ENCODE peak calls at places on chromosomes 11 and 22, in five cellular contexts. K is GM23338, I is neural progenitor cell, B is transverse colon, L is thoracic aorta. H is an unnamed sample.

GRCh38 chr11:115222218-115222862 is 281.9 kb downstream of the CADM1 start:
- DNase-seq in B (peak; percentile 15), I (peak; percentile 34), K (peak; percentile 28), L (no peak), H (peak; percentile 58)

GRCh38 chr22:45859231-45860161 is 117.5 kb downstream of the WNT7B start:
- DNase-seq in B (no peak), I (no peak), K (no peak), L (no peak), H (no peak)

GRCh38 chr11:129766858-129767604 is 48.6 kb upstream of the TMEM45B start:
- DNase-seq in I (peak; percentile 63), L (no peak), B (peak; percentile 37), K (peak; percentile 80), H (no peak)

GRCh38 chr11:61921446-61921845 is 4.1 kb upstream of the RAB3IL1 start:
- DNase-seq in L (no peak), B (no peak), K (no peak), I (no peak), H (no peak)

GRCh38 chr22:49968313-49968830 is 7.8 kb downstream of the PIM3 start:
- DNase-seq in B (no peak), L (peak; percentile 1), K (no peak), I (no peak), H (no peak)

GRCh38 chr11:37712246-37712645 is 1114.2 kb upstream of the RAG2 start:
- DNase-seq in B (no peak), I (peak; percentile 60), L (no peak), K (peak; percentile 48), H (no peak)

GRCh38 chr22:24128631-24129601 is 52.4 kb upstream of the SUSD2 start:
- DNase-seq in I (no peak), B (no peak), L (no peak), K (no peak), H (no peak)

GRCh38 chr22:28819253-28820096 is 19.1 kb upstream of the XBP1 start:
- DNase-seq in B (peak; percentile 69), K (no peak), L (no peak), I (no peak), H (no peak)

GRCh38 chr11:70825893-70826540 is 426.4 kb downstream of the SHANK2 start:
- DNase-seq in I (no peak), B (no peak), L (no peak), K (peak; percentile 28), H (no peak)

GRCh38 chr22:30422481-30423295 is 2.9 kb upstream of the MTFP1 start:
- DNase-seq in I (peak; percentile 76), L (peak; percentile 72), K (peak; percentile 76), B (peak; percentile 78), H (peak; percentile 70)

GRCh38 chr11:62514151-62514550 is 32.5 kb downstream of the AHNAK start:
- DNase-seq in K (no peak), I (no peak), B (no peak), L (no peak), H (no peak)

GRCh38 chr11:112760378-112761060 is 200.7 kb upstream of the NCAM1 start:
- DNase-seq in I (no peak), K (no peak), B (no peak), L (no peak), H (no peak)

GRCh38 chr11:31711137-31711536 is 100.0 kb downstream of the PAX6 start:
- DNase-seq in K (no peak), L (no peak), I (no peak), B (no peak), H (no peak)

GRCh38 chr11:75051043-75051442 is 45.6 kb downstream of the OR2AT4 start:
- DNase-seq in I (no peak), L (no peak), K (no peak), B (no peak), H (no peak)

GRCh38 chr22:48569476-48570233 is 1258.0 kb downstream of the BRD1 start:
- DNase-seq in B (no peak), I (no peak), K (no peak), L (no peak), H (no peak)

GRCh38 chr11:32580967-32581366 is 2.7 kb upstream of the EIF3M start:
- DNase-seq in L (no peak), B (no peak), K (peak; percentile 20), I (no peak), H (no peak)

GRCh38 chr22:18044548-18045271 is 20.3 kb upstream of the MICAL3 start:
- DNase-seq in L (no peak), I (no peak), K (no peak), B (no peak), H (no peak)

GRCh38 chr22:32804036-32804435 is 2.5 kb downstream of the TIMP3 start:
- DNase-seq in B (no peak), L (no peak), K (no peak), I (no peak), H (no peak)
- H3K4me3 ChIP-seq in B (peak overlapping the region; percentile 47), L (peak overlapping the region; percentile 77), K (no peak overlapping the region), I (no peak overlapping the region), H (peak overlapping the region; percentile 96)

GRCh38 chr11:118928108-118928869 is 2.6 kb upstream of the BCL9L start:
- DNase-seq in L (peak; percentile 77), I (peak; percentile 93), K (peak; percentile 93), B (peak; percentile 95), H (no peak)

GRCh38 chr11:118929496-118930151 is 3.9 kb upstream of the BCL9L start:
- DNase-seq in I (peak; percentile 94), L (peak; percentile 75), B (peak; percentile 91), K (peak; percentile 95), H (no peak)

GRCh38 chr11:118930152-118930712 is 4.5 kb upstream of the BCL9L start:
- DNase-seq in B (peak; percentile 96), K (peak; percentile 99), L (no peak), I (peak; percentile 86), H (no peak)

GRCh38 chr11:118928870-118929495 is 3.3 kb upstream of the BCL9L start:
- DNase-seq in I (no peak), K (peak; percentile 80), L (no peak), B (no peak), H (no peak)

GRCh38 chr11:118927554-118928107 is 1.9 kb upstream of the BCL9L start:
- DNase-seq in L (no peak), K (no peak), B (no peak), I (no peak), H (no peak)
- H3K4me3 ChIP-seq in L (peak overlapping the region; percentile 96), K (peak overlapping the region; percentile 99), B (no peak overlapping the region), I (peak overlapping the region; percentile 73), H (no peak overlapping the region)

GRCh38 chr11:65489061-65489705 is 9.7 kb upstream of the MALAT1 start:
- DNase-seq in B (peak; percentile 60), K (peak; percentile 91), I (peak; percentile 77), L (peak; percentile 58), H (peak; percentile 89)
- H3K4me3 ChIP-seq in B (no peak overlapping the region), K (peak overlapping the region; percentile 49), I (peak overlapping the region; percentile 4), L (peak overlapping the region; percentile 61), H (no peak overlapping the region)

GRCh38 chr22:22744412-22745224 is 100.2 kb downstream of the GGTLC2 start:
- DNase-seq in K (no peak), B (no peak), L (no peak), I (no peak), H (no peak)
- H3K4me3 ChIP-seq in K (no peak overlapping the region), B (no peak overlapping the region), L (no peak overlapping the region), I (no peak overlapping the region), H (no peak overlapping the region)

DNA sequence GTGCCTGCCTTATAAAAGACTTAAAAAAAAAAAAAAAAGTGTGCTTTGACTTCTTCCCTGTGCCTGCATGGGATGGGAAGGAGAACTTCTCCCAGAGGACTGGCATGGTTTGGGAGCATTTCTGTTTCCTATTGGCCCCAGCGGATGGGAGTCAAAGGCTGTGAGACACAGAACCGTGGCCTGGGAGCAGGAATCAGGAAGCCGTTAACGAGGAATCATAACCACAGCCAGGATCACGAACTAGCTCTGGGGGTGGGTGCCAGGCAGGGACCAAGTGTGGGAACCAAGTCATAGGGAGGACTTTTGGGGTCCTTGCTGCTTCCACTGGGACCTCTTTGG is 526 bp downstream of the C1QTNF6 start:
- DNase-seq in K (no peak), I (no peak), L (no peak), B (peak; percentile 55), H (no peak)
- H3K4me3 ChIP-seq in K (peak overlapping the region; percentile 58), I (peak overlapping the region; percentile 34), L (peak overlapping the region; percentile 67), B (peak overlapping the region; percentile 19), H (peak overlapping the region; percentile 43)

GRCh38 chr11:67278135-67278938 is 10.8 kb upstream of the ANKRD13D start:
- DNase-seq in K (no peak), B (no peak), I (no peak), L (no peak), H (no peak)
- H3K4me3 ChIP-seq in K (no peak overlapping the region), B (no peak overlapping the region), I (no peak overlapping the region), L (peak overlapping the region; percentile 68), H (no peak overlapping the region)